ENCODE peak calls at places on chromosomes 3 and 15, in four cellular contexts. One of them, this sample, is unnamed.

GRCh38 chr15:34436956-34437442 is 609 bp downstream of the GOLGA8A start:
- DNase-seq in K562: peak; percentile 68
- DNase-seq in HCT116: no peak
- DNase-seq in H1: no peak
- DNase-seq in this sample: peak; percentile 3

GRCh38 chr3:73469331-73469730 is 155.4 kb downstream of the PDZRN3 start:
- DNase-seq in HCT116: no peak
- DNase-seq in K562: no peak
- DNase-seq in H1: no peak
- DNase-seq in this sample: no peak

GRCh38 chr15:33458421-33458820 is 147.7 kb downstream of the RYR3 start:
- DNase-seq in H1: no peak
- DNase-seq in K562: no peak
- DNase-seq in HCT116: no peak
- DNase-seq in this sample: no peak

GRCh38 chr3:27486328-27486727 is 2.1 kb upstream of the SLC4A7 start:
- DNase-seq in K562: no peak
- DNase-seq in HCT116: no peak
- DNase-seq in H1: no peak
- DNase-seq in this sample: no peak

GRCh38 chr15:100929641-100930042 is 10.5 kb downstream of the LRRK1 start:
- DNase-seq in K562: no peak
- DNase-seq in H1: no peak
- DNase-seq in HCT116: no peak
- DNase-seq in this sample: no peak

GRCh38 chr15:68888419-68888818 is 41.9 kb upstream of the SPESP1 start:
- DNase-seq in K562: no peak
- DNase-seq in HCT116: no peak
- DNase-seq in H1: no peak
- DNase-seq in this sample: no peak

GRCh38 chr15:86553116-86553515 is 473.4 kb downstream of the AGBL1 start:
- DNase-seq in H1: no peak
- DNase-seq in HCT116: no peak
- DNase-seq in K562: no peak
- DNase-seq in this sample: no peak

GRCh38 chr3:60064210-60065178 is 1014.7 kb upstream of the CFAP20DC start:
- DNase-seq in H1: no peak
- DNase-seq in K562: no peak
- DNase-seq in HCT116: no peak
- DNase-seq in this sample: no peak

GRCh38 chr3:17355591-17355990 is 386.8 kb downstream of the TBC1D5 start:
- DNase-seq in HCT116: no peak
- DNase-seq in H1: no peak
- DNase-seq in K562: no peak
- DNase-seq in this sample: no peak

DNA sequence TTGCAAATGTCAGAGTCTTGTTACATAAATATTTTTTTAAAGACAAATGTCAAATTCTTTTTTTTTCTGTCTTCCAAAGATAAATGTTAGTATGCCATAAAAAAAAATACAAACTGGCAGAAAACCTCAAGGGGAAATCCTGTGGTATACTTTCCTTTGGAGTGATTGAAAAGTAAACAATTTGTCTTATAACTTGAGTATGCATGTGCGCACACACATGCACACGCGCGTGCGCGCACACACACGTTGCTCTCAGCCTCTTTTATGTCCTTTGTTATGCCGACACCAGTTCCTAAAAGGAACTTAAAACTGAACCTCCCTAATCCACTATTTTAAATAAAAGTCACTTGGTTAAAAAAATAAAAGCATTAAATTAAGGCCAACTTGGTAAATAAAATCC is 58.0 kb downstream of the TGFBR2 start:
- DNase-seq in K562: no peak
- DNase-seq in H1: no peak
- DNase-seq in HCT116: no peak
- DNase-seq in this sample: no peak
- TF ChIP-seq FOSL1 in K562: no peak
- TF ChIP-seq FOSL1 in H1: no peak
- TF ChIP-seq FOSL1 in HCT116: no peak
- TF ChIP-seq FOSL1 in this sample: no peak

DNA sequence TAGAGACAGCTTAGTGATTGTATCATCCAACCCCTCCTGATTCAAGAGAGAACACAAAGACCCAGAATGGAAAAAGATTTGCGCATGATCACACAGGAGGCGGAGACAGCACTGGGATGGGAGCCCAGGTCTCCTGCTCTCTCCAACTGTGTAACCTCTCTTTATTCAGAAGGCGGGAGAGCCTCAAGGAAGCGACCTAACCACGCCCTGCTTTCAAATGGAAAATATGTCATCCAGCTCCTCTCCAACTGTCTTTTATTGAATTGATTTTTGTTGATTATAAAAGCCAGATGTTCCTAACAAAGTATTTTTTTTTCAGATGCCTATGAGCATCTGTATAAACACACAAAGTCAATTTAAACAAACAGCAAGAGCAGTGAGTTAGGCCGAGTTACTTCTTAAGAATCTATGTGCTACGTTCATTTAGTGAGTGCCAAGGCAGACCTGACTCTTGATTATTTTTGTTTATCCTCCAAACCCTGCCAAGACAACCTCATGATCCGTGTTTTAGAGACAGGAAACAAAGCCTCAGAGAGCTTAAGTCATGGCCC is 74.5 kb downstream of the BFSP2 start:
- DNase-seq in H1: no peak
- DNase-seq in K562: no peak
- DNase-seq in HCT116: no peak
- DNase-seq in this sample: no peak
- TF ChIP-seq FOSL1 in H1: no peak
- TF ChIP-seq FOSL1 in K562: no peak
- TF ChIP-seq FOSL1 in HCT116: no peak
- TF ChIP-seq FOSL1 in this sample: no peak

GRCh38 chr3:159818399-159818798 is 170.2 kb upstream of the IL12A start:
- DNase-seq in H1: peak; percentile 56
- DNase-seq in K562: no peak
- DNase-seq in HCT116: no peak
- DNase-seq in this sample: peak; percentile 31

GRCh38 chr3:159816507-159816906 is 172.1 kb upstream of the IL12A start:
- DNase-seq in H1: no peak
- DNase-seq in HCT116: no peak
- DNase-seq in K562: no peak
- DNase-seq in this sample: no peak

GRCh38 chr3:159818997-159819500 is 169.6 kb upstream of the IL12A start:
- DNase-seq in H1: no peak
- DNase-seq in HCT116: no peak
- DNase-seq in K562: no peak
- DNase-seq in this sample: no peak

GRCh38 chr3:159817136-159817535 is 171.5 kb upstream of the IL12A start:
- DNase-seq in HCT116: no peak
- DNase-seq in K562: no peak
- DNase-seq in H1: no peak
- DNase-seq in this sample: no peak

DNA sequence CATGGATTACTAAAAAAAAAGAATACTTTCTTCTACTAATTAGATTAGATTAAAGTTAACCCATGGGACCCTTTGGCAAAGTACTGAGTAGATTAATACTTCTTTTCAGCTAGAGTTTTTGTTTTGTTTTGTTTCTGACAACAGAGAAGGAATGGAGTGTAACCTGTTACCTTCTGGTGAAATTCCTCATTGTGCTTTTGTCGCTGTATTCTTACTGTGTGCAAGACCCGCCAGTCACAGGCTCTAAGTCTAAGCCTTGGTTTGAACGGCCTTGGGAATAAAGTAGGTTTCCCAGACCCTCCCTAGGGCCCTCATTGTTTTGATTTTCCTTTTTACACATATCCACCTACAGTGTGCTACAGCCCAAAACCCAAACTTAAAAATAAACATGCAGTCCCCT is 171.1 kb upstream of the IL12A start:
- DNase-seq in H1: no peak
- DNase-seq in HCT116: no peak
- DNase-seq in K562: no peak
- DNase-seq in this sample: no peak
- TF ChIP-seq FOSL1 in H1: no peak
- TF ChIP-seq FOSL1 in HCT116: no peak
- TF ChIP-seq FOSL1 in K562: no peak
- TF ChIP-seq FOSL1 in this sample: no peak

DNA sequence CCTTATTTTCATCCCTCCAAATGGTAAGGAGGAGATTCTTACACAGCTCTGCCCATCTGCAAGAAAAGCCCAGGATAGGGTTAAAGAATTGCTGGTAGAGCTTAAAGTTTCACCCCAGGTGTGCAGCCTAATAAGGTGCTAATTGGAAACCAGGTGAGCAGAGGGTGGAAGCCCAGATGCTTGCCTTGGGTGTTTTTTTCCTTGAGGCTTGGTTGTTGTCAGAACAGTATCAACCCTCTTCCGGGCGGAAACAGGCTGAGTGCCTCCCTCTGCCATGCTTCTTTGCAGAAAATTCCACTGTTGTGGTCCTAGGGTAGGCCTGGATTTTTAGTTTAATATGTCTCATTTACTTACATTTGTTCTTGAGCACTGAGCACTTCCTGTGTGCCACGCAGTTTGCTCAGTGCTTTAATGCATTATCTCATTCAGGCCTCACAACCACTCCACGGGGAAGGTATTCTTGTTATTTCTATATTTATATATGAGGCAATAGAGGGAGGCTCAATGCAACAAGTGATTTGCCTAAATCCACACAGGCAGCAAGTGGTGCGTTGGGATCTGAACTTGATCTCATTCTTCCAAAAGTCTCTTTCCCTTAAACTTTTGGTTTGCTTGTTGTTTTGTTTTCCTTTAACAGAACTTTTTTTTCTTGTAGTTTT is 115.0 kb upstream of the LRIG1 start:
- DNase-seq in H1: no peak
- DNase-seq in HCT116: no peak
- DNase-seq in K562: no peak
- DNase-seq in this sample: no peak
- TF ChIP-seq FOSL1 in H1: no peak
- TF ChIP-seq FOSL1 in HCT116: no peak
- TF ChIP-seq FOSL1 in K562: no peak
- TF ChIP-seq FOSL1 in this sample: no peak

This sample was measured in HepG2.